ENCODE peak calls at places on chromosome 18, in six cellular contexts. N is lung; Y is kidney; P is naive thymus-derived CD4-positive, alpha-beta T cell; O is transverse colon; A is cardiac muscle cell. I is an unnamed sample. For H3K36me3, the result is how much of the 10 kb centered on the place peaks cover.

GRCh38 chr18:57929922-57930321 is 114.1 kb upstream of the NEDD4L start:
- DNase-seq in N (no peak), Y (no peak), P (no peak), O (no peak), A (no peak), I (no peak)

GRCh38 chr18:78517973-78518372 is 461.6 kb upstream of the SALL3 start:
- DNase-seq in N (no peak), Y (no peak), P (no peak), O (no peak), A (no peak), I (no peak)

GRCh38 chr18:74197705-74198341 is 49.5 kb downstream of the TIMM21 start:
- DNase-seq in N (peak), Y (peak), P (no peak), O (peak), A (no peak), I (no peak)

GRCh38 chr18:78911751-78912283 is 67.8 kb upstream of the SALL3 start:
- DNase-seq in N (no peak), Y (no peak), P (no peak), O (no peak), A (no peak), I (no peak)

GRCh38 chr18:22816266-22817176 is 116.6 kb upstream of the RBBP8 start:
- DNase-seq in N (no peak), Y (peak), P (no peak), O (peak), A (peak), I (no peak)

GRCh38 chr18:45785015-45785597 is 40.4 kb upstream of the SIGLEC15 start:
- DNase-seq in N (no peak), Y (no peak), P (no peak), O (peak), A (no peak), I (no peak)

GRCh38 chr18:50056185-50056584 is 138.8 kb downstream of the MYO5B start:
- DNase-seq in N (no peak), Y (no peak), P (no peak), O (no peak), A (no peak), I (no peak)

GRCh38 chr18:23683671-23684070 is 5.6 kb upstream of the LAMA3 start:
- DNase-seq in N (peak), Y (no peak), P (no peak), O (no peak), A (no peak), I (no peak)

GRCh38 chr18:42436366-42436765 is 481.3 kb downstream of the PIK3C3 start:
- DNase-seq in N (no peak), Y (no peak), P (no peak), O (no peak), A (no peak), I (no peak)

DNA sequence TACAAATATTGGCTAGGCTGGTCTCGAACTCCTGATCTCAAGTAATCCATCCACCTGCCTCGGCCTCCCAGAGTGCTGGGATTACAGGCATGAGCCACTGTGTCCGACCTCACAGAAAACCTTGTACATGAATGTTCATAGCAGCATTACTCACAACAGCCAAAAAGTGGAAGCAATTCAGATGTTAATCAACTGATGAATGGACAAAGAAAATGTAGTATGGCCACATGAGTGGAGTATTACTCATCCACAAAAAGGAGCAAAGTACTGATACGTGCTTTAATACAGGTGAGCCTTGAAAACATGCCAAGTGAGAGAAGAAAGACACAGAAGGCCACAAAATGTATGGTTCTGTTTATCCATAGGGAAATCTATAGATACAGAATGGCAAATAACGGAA is 20.6 kb downstream of the CEP192 start:
- DNase-seq in N (no peak), Y (no peak), P (no peak), O (no peak), A (no peak), I (no peak)
- H3K36me3 ChIP-seq in N (under half), Y (under half), P (under half), O (half or more), A (under half), I (half or more)

GRCh38 chr18:36158261-36158867 is 28.7 kb downstream of the ELP2 start:
- DNase-seq in N (no peak), Y (no peak), P (no peak), O (no peak), A (no peak), I (no peak)
- H3K36me3 ChIP-seq in N (under half), Y (under half), P (under half), O (half or more), A (half or more), I (half or more)

DNA sequence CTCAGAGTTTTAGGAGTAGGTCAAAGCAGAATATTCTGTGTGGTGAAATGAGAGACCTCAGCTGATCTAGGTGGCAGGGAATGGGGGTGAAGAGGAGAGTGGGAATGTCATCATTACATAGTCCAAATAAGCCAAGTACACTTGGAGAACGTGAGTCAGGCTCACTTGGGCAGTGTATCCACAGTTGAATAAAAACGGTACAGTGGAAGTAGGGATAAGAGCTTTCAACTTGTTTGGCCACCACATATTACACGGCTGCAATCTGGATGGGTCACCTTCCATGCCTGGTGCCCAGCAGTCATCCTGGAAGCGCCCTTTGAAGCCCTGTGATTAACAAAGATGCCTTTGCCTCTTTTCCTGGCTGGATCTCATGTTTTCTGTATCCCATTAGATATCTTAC is 28.6 kb downstream of the MIB1 start:
- DNase-seq in N (no peak), Y (no peak), P (no peak), O (no peak), A (no peak), I (no peak)
- H3K36me3 ChIP-seq in N (under half), Y (under half), P (under half), O (under half), A (under half), I (half or more)

DNA sequence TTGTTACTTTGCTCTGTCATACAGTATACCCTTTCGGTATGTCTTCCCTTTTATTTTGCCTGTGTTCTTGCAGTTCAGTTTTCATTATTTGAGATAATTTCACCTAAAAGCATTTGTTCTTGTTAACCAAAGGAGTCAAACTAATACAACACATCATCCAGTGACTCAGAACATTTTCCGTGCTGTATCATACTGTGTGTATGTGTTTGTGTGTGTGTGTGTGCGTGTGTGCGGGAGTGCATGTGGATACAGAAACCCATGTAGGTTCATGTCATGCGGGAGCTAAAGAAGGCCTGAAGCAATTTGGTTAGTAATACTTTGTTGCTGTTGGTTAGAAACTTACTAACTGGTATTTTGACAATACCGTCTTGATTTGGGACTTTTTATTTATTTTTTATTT is 60.0 kb downstream of the CEP192 start:
- DNase-seq in N (no peak), Y (no peak), P (no peak), O (no peak), A (no peak), I (no peak)
- H3K36me3 ChIP-seq in N (under half), Y (under half), P (under half), O (under half), A (under half), I (half or more)

GRCh38 chr18:9557250-9557943 is 57.0 kb downstream of the PPP4R1 start:
- DNase-seq in N (no peak), Y (no peak), P (no peak), O (no peak), A (no peak), I (no peak)
- H3K36me3 ChIP-seq in N (half or more), Y (under half), P (under half), O (half or more), A (half or more), I (half or more)

I was measured in spleen.